ENCODE peak calls at places on chromosomes 12 and 14, in ten cellular contexts. M, U, Q, Y, B, J, D, P, F and I are unnamed samples.

GRCh38 chr14:51889851-51890250 is 29.4 kb downstream of the GNG2 start:
- DNase-seq in M (no peak), U (no peak), Q (peak), Y (no peak), B (no peak), J (no peak), D (no peak), P (no peak), F (no peak), I (no peak)

GRCh38 chr12:22759769-22760674 is 135.1 kb downstream of the ETNK1 start:
- DNase-seq in M (no peak), U (no peak), Q (no peak), Y (peak), B (no peak), J (no peak), D (no peak), P (no peak), F (no peak), I (no peak)

GRCh38 chr12:15276088-15276698 is 46.1 kb upstream of the PTPRO start:
- DNase-seq in M (no peak), U (peak), Q (peak), Y (peak), B (no peak), J (peak), D (no peak), P (no peak), F (no peak), I (no peak)

GRCh38 chr14:79708991-79709390 is 502.3 kb downstream of the DIO2 start:
- DNase-seq in M (no peak), U (no peak), Q (no peak), Y (no peak), B (no peak), J (no peak), D (no peak), P (no peak), F (no peak), I (no peak)

GRCh38 chr12:47819902-47820630 is at the start of gene HDAC7:
- DNase-seq in M (no peak), U (peak), Q (peak), Y (peak), B (peak), J (no peak), D (peak), P (peak), F (no peak), I (peak)

GRCh38 chr14:66944872-66945271 is 244.4 kb upstream of the GARIN2 start:
- DNase-seq in M (no peak), U (no peak), Q (peak), Y (peak), B (no peak), J (no peak), D (no peak), P (no peak), F (no peak), I (no peak)

GRCh38 chr14:62301076-62301475 is 538.9 kb downstream of the SNAPC1 start:
- DNase-seq in M (no peak), U (no peak), Q (no peak), Y (no peak), B (no peak), J (no peak), D (no peak), P (no peak), F (no peak), I (no peak)

GRCh38 chr12:94123127-94123526 is 25.2 kb upstream of the PLXNC1 start:
- DNase-seq in M (no peak), U (no peak), Q (no peak), Y (no peak), B (no peak), J (no peak), D (no peak), P (no peak), F (no peak), I (no peak)

GRCh38 chr12:14126692-14127091 is 145.3 kb upstream of the GRIN2B start:
- DNase-seq in M (no peak), U (no peak), Q (no peak), Y (no peak), B (no peak), J (no peak), D (no peak), P (no peak), F (no peak), I (no peak)

GRCh38 chr14:105854600-105855245 is 328.3 kb downstream of the TMEM121 start:
- DNase-seq in M (no peak), U (no peak), Q (no peak), Y (no peak), B (no peak), J (no peak), D (no peak), P (no peak), F (no peak), I (no peak)

GRCh38 chr14:76138119-76138757 is 13.5 kb upstream of the GPATCH2L start:
- DNase-seq in M (no peak), U (no peak), Q (no peak), Y (no peak), B (no peak), J (no peak), D (no peak), P (no peak), F (no peak), I (no peak)